ENCODE peak calls at places on chromosomes 5 and 9, in six cellular contexts. D is GM20000, F is Calu3, R is GM10248, H is sciatic nerve, Z is T follicular helper cell. Q is an unnamed sample.

GRCh38 chr9:12464910-12465512 is 228.2 kb upstream of the TYRP1 start:
- DNase-seq in H (no peak), D (peak; percentile 9), F (peak; percentile 4), Z (no peak), R (peak; percentile 3), Q (peak; percentile 10)

GRCh38 chr9:7300484-7300883 is 499.1 kb downstream of the DMAC1 start:
- DNase-seq in H (no peak), R (no peak), F (no peak), Z (no peak), D (no peak), Q (no peak)

GRCh38 chr5:96808868-96809558 is 1.3 kb upstream of the ERAP1 start:
- DNase-seq in D (no peak), R (no peak), H (no peak), Z (no peak), F (no peak), Q (no peak)

GRCh38 chr5:97554992-97555981 is 372.2 kb upstream of the RIOK2 start:
- DNase-seq in F (no peak), H (no peak), D (no peak), Z (no peak), R (no peak), Q (no peak)

GRCh38 chr9:129539446-129539845 is 81.5 kb downstream of the C9orf50 start:
- DNase-seq in D (no peak), F (no peak), H (no peak), R (no peak), Z (no peak), Q (no peak)

GRCh38 chr9:20618361-20618799 is 3.9 kb downstream of the MLLT3 start:
- DNase-seq in R (no peak), D (no peak), Z (no peak), F (peak; percentile 49), H (no peak), Q (no peak)

GRCh38 chr9:125397736-125398135 is 136.1 kb downstream of the GAPVD1 start:
- DNase-seq in D (no peak), F (no peak), Z (no peak), H (no peak), R (no peak), Q (no peak)

GRCh38 chr5:175123542-175123941 is 320.4 kb downstream of the DRD1 start:
- DNase-seq in H (no peak), D (no peak), Z (no peak), F (no peak), R (no peak), Q (no peak)

GRCh38 chr5:103402861-103403260 is 144.3 kb downstream of the MACIR start:
- DNase-seq in Z (no peak), F (peak; percentile 62), R (no peak), D (no peak), H (no peak), Q (no peak)

GRCh38 chr5:429453-430188 is 13.4 kb upstream of the EXOC3 start:
- DNase-seq in F (no peak), Z (no peak), H (peak; percentile 72), R (no peak), D (peak; percentile 16), Q (no peak)

GRCh38 chr9:111572945-111573604 is 26.4 kb downstream of the PTGR1 start:
- DNase-seq in R (no peak), D (no peak), F (no peak), Z (no peak), H (no peak), Q (no peak)

GRCh38 chr9:36214571-36214970 is 23.9 kb downstream of the CLTA start:
- DNase-seq in F (no peak), H (no peak), D (no peak), R (no peak), Z (no peak), Q (no peak)

GRCh38 chr9:92506184-92506857 is 24.0 kb upstream of the ASPN start:
- DNase-seq in Z (no peak), F (no peak), H (peak; percentile 60), R (no peak), D (no peak), Q (no peak)

GRCh38 chr5:149310947-149311675 is 34.2 kb upstream of the GRPEL2 start:
- DNase-seq in R (no peak), D (no peak), H (no peak), F (no peak), Z (no peak), Q (no peak)

GRCh38 chr5:14011089-14012004 is 66.9 kb upstream of the DNAH5 start:
- DNase-seq in F (peak; percentile 94), D (peak; percentile 89), R (peak; percentile 85), H (peak; percentile 90), Z (no peak), Q (peak; percentile 84)

GRCh38 chr5:93610581-93611167 is 27.7 kb downstream of the NR2F1 start:
- DNase-seq in R (no peak), H (no peak), F (no peak), D (no peak), Z (no peak), Q (no peak)

GRCh38 chr5:119395080-119395836 is 39.4 kb downstream of the TNFAIP8 start:
- DNase-seq in D (peak; percentile 17), F (no peak), Z (no peak), H (no peak), R (no peak), Q (no peak)

GRCh38 chr5:145903113-145903512 is 30.3 kb upstream of the GRXCR2 start:
- DNase-seq in R (no peak), D (no peak), Z (no peak), F (no peak), H (no peak), Q (no peak)

GRCh38 chr5:37002176-37002751 is 125.7 kb downstream of the NIPBL start:
- DNase-seq in H (no peak), R (no peak), Z (no peak), D (no peak), F (no peak), Q (no peak)